ENCODE peak calls at places on chromosomes 13 and 19, in seven cellular contexts. R is T47D, P is SK-N-SH, U is HCT116, O is H1, V is HepG2, H is GM12878. M is an unnamed sample.
A peak's percentile ranks its signal among the peaks of the same experiment; 100 is the strongest.

GRCh38 chr13:35190241-35190640 is 248.2 kb downstream of the NBEA start:
- DNase-seq in O (no peak), R (no peak), U (no peak), H (no peak), V (no peak), P (no peak), M (no peak)

GRCh38 chr19:18696023-18696422 is 12.5 kb downstream of the CRTC1 start:
- DNase-seq in O (no peak), P (no peak), R (no peak), U (no peak), V (no peak), H (no peak), M (peak; percentile 52)

GRCh38 chr19:36775768-36776167 is 3.2 kb upstream of the ZNF850 start:
- DNase-seq in V (no peak), U (no peak), O (peak; percentile 75), H (no peak), P (no peak), R (no peak), M (no peak)

GRCh38 chr19:3136684-3137055 is 837 bp downstream of the GNA15 start:
- DNase-seq in R (no peak), U (no peak), V (no peak), H (no peak), P (no peak), O (no peak), M (no peak)

GRCh38 chr19:56112313-56112709 is 8.8 kb downstream of the ZNF787 start:
- DNase-seq in O (no peak), U (no peak), P (peak; percentile 22), R (no peak), H (no peak), V (no peak), M (no peak)

GRCh38 chr13:41782086-41782485 is 178.8 kb downstream of the VWA8 start:
- DNase-seq in P (no peak), R (no peak), H (no peak), O (no peak), U (no peak), V (peak; percentile 24), M (no peak)

GRCh38 chr13:44760434-44760833 is 184.3 kb upstream of the TSC22D1 start:
- DNase-seq in H (no peak), O (no peak), U (no peak), R (no peak), P (no peak), V (no peak), M (no peak)

GRCh38 chr19:17764348-17764747 is 13.1 kb downstream of the FCHO1 start:
- DNase-seq in U (no peak), R (no peak), P (no peak), H (no peak), O (no peak), V (no peak), M (no peak)

GRCh38 chr19:18737337-18737953 is 53.7 kb downstream of the COMP start:
- DNase-seq in H (no peak), P (no peak), U (no peak), R (no peak), O (no peak), V (no peak), M (no peak)

GRCh38 chr13:52832268-52832667 is 16.2 kb downstream of the PCDH8 start:
- DNase-seq in P (no peak), R (no peak), O (no peak), U (no peak), V (no peak), H (no peak), M (no peak)

DNA sequence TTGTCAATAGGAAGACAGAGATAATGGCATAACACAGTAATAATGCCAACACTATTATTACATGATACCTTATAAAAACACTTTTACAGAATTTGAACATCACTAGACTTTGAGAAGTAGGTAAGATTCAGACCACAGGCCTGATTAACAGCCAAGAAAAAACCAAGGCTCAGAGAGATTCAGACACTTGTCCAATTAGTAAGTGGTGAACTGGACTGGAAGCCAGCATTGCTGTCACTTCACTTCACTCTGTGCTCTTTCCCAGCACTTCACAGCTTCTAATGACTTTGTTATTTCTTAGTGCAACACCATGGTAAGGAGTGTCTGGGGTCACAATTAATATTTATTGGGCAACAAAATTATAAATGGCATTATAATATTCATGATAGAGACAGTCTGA is 91.9 kb downstream of the TRPC4 start:
- DNase-seq in R (no peak), O (no peak), H (no peak), P (no peak), V (no peak), U (no peak), M (no peak)
- TF ChIP-seq JUND in R (no peak), O (no peak), H (no peak), P (no peak), V (no peak), U (no peak), M (no peak)

GRCh38 chr13:74575729-74576125 is 441.5 kb upstream of the KLF12 start:
- DNase-seq in O (no peak), U (no peak), R (no peak), H (no peak), V (no peak), P (peak; percentile 90), M (peak; percentile 27)
- TF ChIP-seq JUND in O (no peak), U (no peak), R (no peak), H (no peak), V (no peak), P (no peak), M (no peak)

DNA sequence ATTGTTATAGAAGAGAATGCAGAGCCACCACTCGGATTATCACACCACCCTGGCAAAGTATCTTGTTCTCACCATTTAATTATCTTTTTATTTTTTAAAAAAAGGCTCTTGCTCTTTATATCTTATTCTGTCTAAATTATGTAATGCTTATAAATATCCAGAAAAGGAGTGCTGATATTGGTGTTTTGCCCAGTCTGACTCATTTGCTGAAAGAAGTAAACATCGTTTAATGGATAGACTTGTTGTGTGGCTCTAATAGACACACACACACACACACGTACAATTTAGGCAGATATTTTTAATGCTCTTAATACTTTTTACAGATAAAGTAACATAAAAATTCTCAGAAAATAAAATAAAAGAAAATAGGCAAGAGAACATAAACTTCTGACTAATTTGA is 641.9 kb upstream of the ARGLU1 start:
- DNase-seq in V (no peak), O (no peak), P (no peak), H (no peak), R (no peak), U (no peak), M (no peak)
- TF ChIP-seq JUND in V (no peak), O (no peak), P (no peak), H (no peak), R (no peak), U (no peak), M (no peak)

DNA sequence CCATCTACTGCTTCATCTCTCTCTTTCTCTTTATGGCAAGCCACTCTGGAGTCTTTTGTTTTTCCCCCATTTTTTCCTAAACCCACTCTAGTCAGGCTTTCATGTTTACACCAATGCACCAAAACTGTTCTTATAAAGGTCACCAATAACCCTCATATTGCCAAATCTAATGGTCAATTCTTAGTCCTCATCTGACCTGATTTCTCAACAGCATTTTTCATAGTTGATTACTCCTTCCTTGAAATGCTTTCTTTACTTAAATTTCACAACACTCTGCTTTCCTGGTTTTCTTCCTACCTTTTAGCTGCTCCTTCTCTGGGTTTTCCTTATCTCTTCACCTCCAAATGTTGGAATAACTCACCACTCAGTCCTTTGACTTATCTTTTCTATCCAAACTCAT is 47.9 kb downstream of the MICU2 start:
- DNase-seq in H (no peak), R (no peak), P (no peak), U (no peak), V (no peak), O (no peak), M (no peak)
- TF ChIP-seq JUND in H (no peak), R (no peak), P (no peak), U (no peak), V (no peak), O (no peak), M (no peak)